ENCODE peak calls at places on chromosomes 3 and 15, in six cellular contexts. L is K562, D is stomach, C is sigmoid colon, F is HepG2, K is transverse colon. B is an unnamed sample.

GRCh38 chr3:10757821-10758130 is 58.3 kb upstream of the SLC6A11 start:
- DNase-seq in L (no peak), D (no peak), C (no peak), F (no peak), K (no peak), B (no peak)

GRCh38 chr3:60010778-60011177 is 961.0 kb upstream of the CFAP20DC start:
- DNase-seq in L (no peak), D (no peak), C (no peak), F (no peak), K (no peak), B (no peak)

GRCh38 chr3:11832964-11833621 is 13.6 kb downstream of the TAMM41 start:
- DNase-seq in L (no peak), D (peak), C (no peak), F (peak), K (no peak), B (no peak)

GRCh38 chr3:120177151-120177550 is 82.9 kb upstream of the GSK3B start:
- DNase-seq in L (no peak), D (no peak), C (no peak), F (peak), K (no peak), B (peak)

GRCh38 chr3:169811606-169812123 is 1.0 kb upstream of the LRRIQ4 start:
- DNase-seq in L (no peak), D (no peak), C (no peak), F (no peak), K (no peak), B (no peak)

GRCh38 chr15:31871159-31871886 is 159.0 kb upstream of the CHRNA7 start:
- DNase-seq in L (peak), D (no peak), C (no peak), F (no peak), K (no peak), B (no peak)

GRCh38 chr3:59438492-59438891 is 388.7 kb upstream of the CFAP20DC start:
- DNase-seq in L (no peak), D (no peak), C (no peak), F (no peak), K (no peak), B (no peak)

GRCh38 chr15:69679623-69680228 is 227.1 kb downstream of the RPLP1 start:
- DNase-seq in L (no peak), D (no peak), C (no peak), F (no peak), K (no peak), B (no peak)

GRCh38 chr3:38479431-38480092 is 16.6 kb upstream of the EXOG start:
- DNase-seq in L (peak), D (peak), C (peak), F (peak), K (peak), B (peak)

GRCh38 chr3:33315826-33316225 is 38.6 kb downstream of the FBXL2 start:
- DNase-seq in L (no peak), D (no peak), C (no peak), F (peak), K (no peak), B (no peak)

GRCh38 chr3:193010191-193010590 is 92.5 kb upstream of the MB21D2 start:
- DNase-seq in L (no peak), D (no peak), C (no peak), F (no peak), K (no peak), B (no peak)

GRCh38 chr3:25863560-25863959 is 73.7 kb downstream of the OXSM start:
- DNase-seq in L (no peak), D (no peak), C (no peak), F (no peak), K (no peak), B (no peak)

GRCh38 chr15:91992940-91993339 is 139.4 kb downstream of the SLCO3A1 start:
- DNase-seq in L (no peak), D (no peak), C (no peak), F (no peak), K (no peak), B (no peak)

GRCh38 chr15:60009124-60009523 is 5.0 kb downstream of the FOXB1 start:
- DNase-seq in L (no peak), D (no peak), C (no peak), F (no peak), K (no peak), B (no peak)

GRCh38 chr3:81951106-81951505 is 189.7 kb upstream of the GBE1 start:
- DNase-seq in L (no peak), D (no peak), C (no peak), F (no peak), K (no peak), B (no peak)

GRCh38 chr15:63402498-63403253 is 21.0 kb upstream of the CA12 start:
- DNase-seq in L (peak), D (no peak), C (no peak), F (peak), K (no peak), B (no peak)

GRCh38 chr3:31166249-31166885 is 271.9 kb upstream of the GADL1 start:
- DNase-seq in L (no peak), D (peak), C (no peak), F (no peak), K (peak), B (no peak)

GRCh38 chr15:100092034-100092433 is 249.7 kb downstream of the ADAMTS17 start:
- DNase-seq in L (no peak), D (no peak), C (no peak), F (no peak), K (no peak), B (peak)

GRCh38 chr15:23846218-23846617 is 159.1 kb upstream of the NDN start:
- DNase-seq in L (no peak), D (no peak), C (no peak), F (no peak), K (no peak), B (no peak)

GRCh38 chr15:50209804-50210203 is 27.8 kb downstream of the SLC27A2 start:
- DNase-seq in L (no peak), D (no peak), C (no peak), F (no peak), K (no peak), B (no peak)

GRCh38 chr15:76330281-76330680 is 6.3 kb upstream of the ISL2 start:
- DNase-seq in L (peak), D (peak), C (peak), F (peak), K (peak), B (no peak)

GRCh38 chr3:149377408-149378111 is at the start of gene TM4SF1:
- DNase-seq in L (no peak), D (peak), C (peak), F (peak), K (peak), B (no peak)

GRCh38 chr15:90002428-90002844 is 1.3 kb downstream of the ZNF710 start:
- DNase-seq in L (peak), D (no peak), C (peak), F (no peak), K (peak), B (no peak)

GRCh38 chr3:21795152-21795837 is 44.3 kb upstream of the ZNF385D start:
- DNase-seq in L (no peak), D (no peak), C (no peak), F (no peak), K (no peak), B (no peak)

GRCh38 chr3:21785765-21786453 is 34.9 kb upstream of the ZNF385D start:
- DNase-seq in L (no peak), D (no peak), C (no peak), F (no peak), K (no peak), B (no peak)

GRCh38 chr3:21783834-21784233 is 32.8 kb upstream of the ZNF385D start:
- DNase-seq in L (peak), D (no peak), C (no peak), F (no peak), K (no peak), B (no peak)

GRCh38 chr3:21786454-21786829 is 35.4 kb upstream of the ZNF385D start:
- DNase-seq in L (no peak), D (no peak), C (no peak), F (no peak), K (no peak), B (no peak)

DNA sequence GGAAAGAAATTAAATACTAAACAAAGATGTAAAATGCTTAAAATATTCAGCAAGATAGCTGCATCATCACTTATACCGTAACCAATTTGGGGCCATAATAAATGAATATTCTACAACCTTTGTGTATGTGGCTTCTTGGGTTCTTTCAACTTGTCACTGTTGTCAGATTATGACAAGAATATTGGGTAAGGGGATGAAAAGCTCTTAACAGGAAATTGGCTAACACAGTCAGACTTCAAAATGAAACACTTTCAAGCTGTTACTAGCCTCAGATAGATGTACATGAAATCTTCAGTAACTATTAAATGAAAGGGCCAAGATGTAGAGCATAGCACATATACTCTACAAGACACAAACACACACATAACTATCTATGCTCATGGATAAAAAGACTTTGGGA is 38.7 kb upstream of the ZNF385D start:
- DNase-seq in L (no peak), D (no peak), C (no peak), F (no peak), K (no peak), B (no peak)
- TF ChIP-seq EP300 in L (no peak), D (no peak), C (no peak), F (no peak), K (no peak), B (no peak)

GRCh38 chr15:40958723-40959122 is 5.5 kb downstream of the CHAC1 start:
- DNase-seq in L (no peak), D (no peak), C (no peak), F (no peak), K (no peak), B (no peak)

GRCh38 chr15:40958146-40958545 is 4.9 kb downstream of the CHAC1 start:
- DNase-seq in L (no peak), D (no peak), C (no peak), F (no peak), K (no peak), B (no peak)

GRCh38 chr15:40957041-40957555 is 3.8 kb downstream of the CHAC1 start:
- DNase-seq in L (no peak), D (no peak), C (no peak), F (no peak), K (no peak), B (no peak)

GRCh38 chr15:40956543-40956982 is 3.3 kb downstream of the CHAC1 start:
- DNase-seq in L (no peak), D (no peak), C (no peak), F (no peak), K (no peak), B (no peak)

DNA sequence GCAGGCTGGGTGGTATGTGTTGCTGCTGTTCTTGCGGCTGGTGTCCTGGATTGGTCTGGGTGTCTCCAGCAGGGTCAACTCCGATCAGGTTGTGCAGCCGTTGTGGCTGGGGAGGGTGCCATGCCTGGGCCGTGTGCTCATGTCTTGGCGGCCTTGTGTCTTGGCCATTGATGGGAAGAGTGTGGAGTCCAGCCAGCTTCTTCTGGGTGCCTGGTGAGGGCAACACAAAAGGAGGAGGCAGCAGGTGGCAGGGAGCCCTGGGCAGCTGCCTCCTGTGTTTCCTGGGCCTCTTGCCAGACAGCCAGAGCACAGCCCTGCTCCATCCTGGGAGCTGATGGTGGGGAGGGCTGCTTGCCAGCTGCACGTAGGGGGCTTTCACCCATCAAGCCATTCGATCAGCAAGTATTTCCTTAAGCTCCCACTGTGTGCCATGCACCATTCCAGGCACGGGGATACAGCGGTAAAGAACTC is 4.3 kb downstream of the CHAC1 start:
- DNase-seq in L (no peak), D (peak), C (peak), F (no peak), K (peak), B (no peak)
- TF ChIP-seq POLR2AphosphoS5 in L (no peak), D (peak), C (no peak), F (no peak), K (no peak), B (peak)

DNA sequence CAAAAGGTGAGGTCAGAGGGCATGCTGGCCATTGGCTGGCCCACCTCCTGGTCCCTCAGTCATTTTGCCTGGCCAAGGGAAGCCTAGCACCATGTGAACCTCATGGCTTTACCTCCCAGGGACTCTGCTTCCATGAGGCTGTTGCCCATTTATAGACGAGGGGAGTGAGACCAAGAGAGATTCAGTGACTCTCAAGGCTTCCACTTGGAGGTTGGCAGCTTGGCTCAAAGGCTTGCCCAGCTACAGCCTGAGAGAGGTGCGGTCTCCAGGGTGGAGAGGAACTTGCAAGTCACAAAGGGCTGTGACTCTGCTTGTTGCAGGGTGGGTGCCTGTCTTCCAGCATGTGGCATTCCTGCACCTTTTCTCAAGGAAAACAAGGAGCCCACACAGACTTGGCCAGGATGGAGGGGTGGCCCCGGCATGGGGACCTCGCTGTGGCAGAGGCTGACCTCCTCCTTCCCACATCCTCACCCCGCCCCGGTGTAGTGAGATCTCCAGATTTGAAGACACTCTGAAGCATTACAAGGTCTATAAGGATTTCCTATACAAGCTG is 24.5 kb downstream of the CFAP100 start:
- DNase-seq in L (no peak), D (peak), C (peak), F (no peak), K (no peak), B (no peak)
- H3K27ac ChIP-seq in L (no peak), D (no peak), C (no peak), F (no peak), K (no peak), B (no peak)

DNA sequence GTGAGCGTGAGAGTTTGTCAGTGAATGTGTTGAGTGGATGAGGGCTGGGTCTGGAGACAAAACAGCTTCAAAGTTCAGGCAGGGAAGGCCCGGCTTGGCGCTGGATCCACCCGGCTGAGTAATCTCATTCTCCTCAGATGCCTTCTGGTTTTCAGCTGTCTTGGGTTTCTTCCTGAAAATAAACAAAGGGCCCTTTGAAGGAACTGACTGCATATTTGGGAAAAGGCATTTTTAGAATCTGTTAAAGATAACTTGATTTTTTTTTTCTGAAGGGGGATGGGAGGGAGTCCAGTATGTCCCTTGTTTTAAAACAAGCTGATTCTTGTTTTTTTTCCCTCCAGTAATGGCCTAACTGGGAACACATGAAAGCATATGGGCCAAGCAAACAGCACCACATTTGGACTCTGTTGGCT is 86.4 kb downstream of the TIGIT start:
- DNase-seq in L (no peak), D (peak), C (peak), F (no peak), K (peak), B (no peak)
- TF ChIP-seq EP300 in L (no peak), D (no peak), C (peak), F (no peak), K (no peak), B (no peak)

GRCh38 chr3:125990253-125990970 is 21.4 kb downstream of the ROPN1B start:
- DNase-seq in L (peak), D (peak), C (peak), F (peak), K (peak), B (peak)
- TF ChIP-seq POLR2AphosphoS5 in L (no peak), D (peak), C (peak), F (peak), K (peak), B (peak)

DNA sequence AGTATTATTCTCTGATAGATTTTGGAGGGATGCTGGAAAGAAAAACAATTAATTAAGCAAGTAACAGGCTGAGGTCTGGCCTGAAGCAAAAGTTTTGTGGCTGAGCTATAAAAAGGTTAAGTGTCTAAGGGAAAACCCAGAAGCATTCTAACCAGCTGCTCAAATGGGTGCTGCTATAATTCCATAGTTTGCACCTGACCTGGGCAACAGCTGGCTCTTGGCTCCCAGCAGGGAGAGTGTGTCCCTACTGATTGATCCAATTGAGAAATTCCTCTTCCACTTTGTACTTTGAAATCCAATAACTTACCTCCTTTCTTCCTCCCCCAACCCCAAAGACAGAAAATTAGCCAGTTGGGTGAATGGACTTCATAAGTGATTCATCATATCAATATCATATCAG is 27.7 kb upstream of the SMAD3 start:
- DNase-seq in L (no peak), D (no peak), C (no peak), F (no peak), K (no peak), B (no peak)
- H3K27ac ChIP-seq in L (no peak), D (no peak), C (no peak), F (no peak), K (no peak), B (no peak)

DNA sequence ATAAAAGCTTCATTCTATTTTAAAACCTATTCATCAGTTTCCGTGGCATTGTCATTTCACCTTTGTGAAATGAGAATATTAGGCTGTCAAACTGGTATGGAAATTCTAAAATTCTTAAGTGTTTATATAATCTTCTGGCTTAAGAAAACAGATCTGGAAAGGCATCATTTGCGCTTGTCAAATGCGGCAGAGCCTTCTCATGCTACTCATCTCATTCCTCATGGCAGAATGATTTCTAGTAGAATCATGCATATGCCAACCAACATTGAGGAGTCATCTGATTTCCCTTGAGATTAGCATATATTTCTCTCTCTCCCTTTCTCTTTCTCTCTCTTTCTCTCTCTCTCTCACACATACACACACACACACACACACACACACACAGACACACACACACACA is 48.8 kb downstream of the STRIT1 start:
- DNase-seq in L (no peak), D (no peak), C (no peak), F (no peak), K (no peak), B (no peak)
- TF ChIP-seq EP300 in L (no peak), D (no peak), C (no peak), F (no peak), K (no peak), B (no peak)

GRCh38 chr3:77699292-77699691 is 659.4 kb downstream of the ROBO2 start:
- DNase-seq in L (no peak), D (no peak), C (no peak), F (no peak), K (no peak), B (no peak)
- TF ChIP-seq POLR2AphosphoS5 in L (no peak), D (no peak), C (no peak), F (no peak), K (no peak), B (no peak)